ENCODE peak calls at places on chromosomes 12 and 14, in five cellular contexts. W, O, T, I and H are unnamed samples. For H3K9me3 and H3K36me3, the result is how much of the 10 kb centered on the place peaks cover.

GRCh38 chr12:86228656-86229055 is 27.5 kb downstream of the MGAT4C start:
- DNase-seq in I (no peak), T (no peak), O (no peak), W (no peak), H (no peak)

GRCh38 chr14:105213396-105213795 is 32.3 kb upstream of the NUDT14 start:
- DNase-seq in W (no peak), O (no peak), I (no peak), T (no peak), H (no peak)

GRCh38 chr12:56157201-56158028 is 744 bp upstream of the MYL6 start:
- DNase-seq in I (peak), W (peak), T (peak), O (peak), H (peak)

GRCh38 chr12:5258498-5258897 is 173.4 kb upstream of the NTF3 start:
- DNase-seq in I (peak), W (no peak), O (no peak), T (peak), H (no peak)

GRCh38 chr12:108857158-108857407 is 300 bp downstream of the SSH1 start:
- DNase-seq in O (no peak), W (no peak), T (no peak), I (no peak), H (no peak)

GRCh38 chr14:25757364-25757763 is 707.4 kb upstream of the STXBP6 start:
- DNase-seq in O (no peak), W (no peak), I (no peak), T (no peak), H (no peak)

GRCh38 chr14:51650721-51651387 is 856 bp upstream of the FRMD6 start:
- DNase-seq in W (no peak), I (no peak), O (no peak), T (peak), H (no peak)

GRCh38 chr12:13499008-13499407 is 302.5 kb downstream of the EMP1 start:
- DNase-seq in I (no peak), O (no peak), T (no peak), W (no peak), H (no peak)

GRCh38 chr14:24351517-24351916 is 11.7 kb upstream of the RIPK3 start:
- DNase-seq in I (peak), W (no peak), T (no peak), O (no peak), H (no peak)

GRCh38 chr12:124354400-124354799 is 59.5 kb downstream of the RFLNA start:
- DNase-seq in W (no peak), T (no peak), I (no peak), O (no peak), H (no peak)

GRCh38 chr12:115941362-115941761 is 336.1 kb downstream of the MED13L start:
- DNase-seq in O (no peak), I (peak), W (no peak), T (no peak), H (peak)

GRCh38 chr12:12804432-12804886 is 8.7 kb upstream of the DDX47 start:
- DNase-seq in I (peak), W (no peak), O (no peak), T (peak), H (no peak)

GRCh38 chr12:22858849-22859569 is 234.0 kb downstream of the ETNK1 start:
- DNase-seq in O (no peak), W (no peak), I (peak), T (peak), H (peak)

GRCh38 chr12:131947482-131948027 is 2.2 kb upstream of the EP400 start:
- DNase-seq in O (no peak), W (no peak), I (no peak), T (no peak), H (no peak)

GRCh38 chr14:93136009-93136408 is 20.3 kb upstream of the ITPK1 start:
- DNase-seq in T (no peak), I (no peak), O (no peak), W (no peak), H (no peak)

DNA sequence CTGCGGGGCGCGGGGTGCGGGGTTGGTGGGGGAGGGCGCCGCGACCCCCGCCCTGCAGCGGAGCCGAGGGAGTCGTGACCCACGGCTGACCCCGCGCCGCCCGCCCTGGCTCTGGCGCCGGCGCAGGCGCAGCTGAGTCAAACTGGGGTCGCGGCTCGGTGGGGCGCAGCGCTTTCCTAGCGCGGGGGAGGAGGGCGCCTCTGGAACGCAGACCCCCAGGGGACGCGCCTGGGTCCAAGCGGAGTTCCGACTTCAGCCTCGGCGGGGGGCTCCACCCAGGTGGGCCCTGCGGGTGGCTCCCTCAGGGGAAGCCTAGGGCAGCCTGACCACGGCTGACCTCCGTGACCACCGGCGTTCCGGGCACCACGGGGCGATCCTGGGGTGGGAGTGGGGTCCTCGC is 467 bp upstream of the ANHX start:
- DNase-seq in T (peak), I (no peak), W (no peak), O (no peak), H (no peak)
- H3K9me3 ChIP-seq in T (under half), I (under half), W (under half), O (under half), H (under half)

GRCh38 chr14:75849496-75849895 is 132.3 kb downstream of the TGFB3 start:
- DNase-seq in T (no peak), O (no peak), W (no peak), I (no peak), H (no peak)
- H3K27ac ChIP-seq in T (no peak), O (no peak), W (no peak), I (no peak), H (no peak)

DNA sequence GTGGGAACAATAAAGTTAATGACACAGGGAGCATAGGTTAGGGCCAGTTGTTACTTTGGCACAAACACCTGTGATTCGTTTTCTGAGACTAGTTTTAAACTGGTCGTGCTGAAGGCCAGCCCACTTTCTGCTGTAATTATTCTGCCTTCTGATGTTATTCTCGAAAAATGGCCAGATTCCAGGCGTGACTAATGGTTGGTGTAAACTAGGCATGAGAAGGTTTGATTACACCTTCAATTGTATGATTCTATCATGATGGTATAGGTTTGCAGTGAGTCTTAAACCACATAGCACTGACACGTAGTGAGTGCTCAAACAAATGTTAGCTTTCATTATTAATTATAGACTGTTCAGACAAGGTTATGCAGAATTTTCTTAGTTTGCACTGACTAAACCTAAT is 39.0 kb downstream of the CKB start:
- DNase-seq in O (no peak), T (no peak), W (no peak), I (peak), H (no peak)
- H3K36me3 ChIP-seq in O (under half), T (under half), W (half or more), I (under half), H (under half)

DNA sequence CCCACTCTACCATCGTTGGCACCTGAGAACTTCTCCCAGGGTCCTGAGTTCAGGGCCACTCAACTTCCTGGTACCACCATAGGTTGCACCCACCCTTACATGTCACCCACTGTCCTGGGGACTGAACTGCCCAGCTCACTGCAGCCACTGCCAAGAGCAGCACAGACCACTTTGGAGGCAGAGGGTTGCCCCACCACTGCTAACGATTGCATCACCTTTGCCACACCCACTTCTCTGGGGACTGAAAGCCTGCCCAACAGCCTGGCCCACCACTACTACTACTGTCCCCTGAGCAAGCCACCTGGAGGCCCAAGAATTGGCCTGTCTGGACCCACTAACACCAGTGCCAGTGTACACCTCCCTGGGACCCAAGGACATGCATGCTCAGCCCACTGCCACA is 27.6 kb downstream of the CACNA2D4 start:
- DNase-seq in T (no peak), W (no peak), O (no peak), I (no peak), H (no peak)
- H3K9me3 ChIP-seq in T (under half), W (under half), O (under half), I (under half), H (under half)

GRCh38 chr14:69046468-69046867 is 67.4 kb upstream of the ACTN1 start:
- DNase-seq in W (no peak), T (peak), O (peak), I (peak), H (peak)
- H3K27ac ChIP-seq in W (no peak), T (peak), O (peak), I (no peak), H (peak)